ENCODE peak calls at places on chromosomes 6 and 20, in nine cellular contexts. O is AG10803, H is transverse colon, S is RWPE1, J is M059J, Z is kidney glomerular epithelial cell, E is GM12865, M is K562, T is neuronal stem cell. I is an unnamed sample.

GRCh38 chr6:34457747-34458462 is 8.0 kb upstream of the PACSIN1 start:
- DNase-seq in O (no peak), H (no peak), S (no peak), J (no peak), Z (no peak), E (no peak), M (no peak), T (no peak), I (no peak)

GRCh38 chr6:136550330-136551071 is at the start of gene MAP7:
- DNase-seq in O (peak; percentile 13), H (peak; percentile 91), S (peak; percentile 92), J (peak; percentile 44), Z (peak; percentile 75), E (peak; percentile 72), M (peak; percentile 92), T (peak; percentile 54), I (no peak)

GRCh38 chr6:56798163-56798562 is 155.5 kb upstream of the DST start:
- DNase-seq in O (peak; percentile 83), H (no peak), S (peak; percentile 22), J (peak; percentile 82), Z (no peak), E (no peak), M (no peak), T (no peak), I (no peak)

GRCh38 chr6:98636941-98637340 is 197.4 kb upstream of the POU3F2 start:
- DNase-seq in O (no peak), H (no peak), S (no peak), J (no peak), Z (no peak), E (no peak), M (no peak), T (no peak), I (no peak)

GRCh38 chr6:18245642-18246041 is 18.7 kb downstream of the DEK start:
- DNase-seq in O (no peak), H (no peak), S (no peak), J (peak; percentile 47), Z (no peak), E (peak; percentile 43), M (no peak), T (no peak), I (no peak)

GRCh38 chr6:110063864-110064263 is 85.8 kb downstream of the GPR6 start:
- DNase-seq in O (no peak), H (no peak), S (no peak), J (no peak), Z (no peak), E (peak; percentile 71), M (no peak), T (no peak), I (no peak)

GRCh38 chr20:3077618-3078134 is 6.3 kb downstream of the OXT start:
- DNase-seq in O (no peak), H (no peak), S (no peak), J (no peak), Z (no peak), E (no peak), M (peak; percentile 61), T (no peak), I (no peak)

GRCh38 chr6:83873869-83874268 is 14.4 kb downstream of the CYB5R4 start:
- DNase-seq in O (no peak), H (no peak), S (no peak), J (no peak), Z (no peak), E (no peak), M (no peak), T (no peak), I (no peak)

GRCh38 chr6:152948150-152948768 is 34.6 kb downstream of the FBXO5 start:
- DNase-seq in O (peak; percentile 48), H (no peak), S (peak; percentile 13), J (peak; percentile 68), Z (peak; percentile 25), E (peak; percentile 45), M (no peak), T (peak; percentile 33), I (no peak)

GRCh38 chr20:574297-574942 is 30.8 kb upstream of the CSNK2A1 start:
- DNase-seq in O (no peak), H (no peak), S (no peak), J (no peak), Z (no peak), E (no peak), M (no peak), T (no peak), I (no peak)

GRCh38 chr6:33607784-33608161 is 13.3 kb upstream of the ITPR3 start:
- DNase-seq in O (no peak), H (peak; percentile 68), S (no peak), J (no peak), Z (no peak), E (peak; percentile 65), M (no peak), T (no peak), I (no peak)

GRCh38 chr6:137415127-137415833 is 78.9 kb downstream of the OLIG3 start:
- DNase-seq in O (peak; percentile 65), H (peak; percentile 54), S (peak; percentile 38), J (peak; percentile 66), Z (peak; percentile 77), E (peak; percentile 76), M (peak; percentile 16), T (peak; percentile 54), I (no peak)

GRCh38 chr6:33820243-33820642 is 16.4 kb upstream of the MLN start:
- DNase-seq in O (no peak), H (no peak), S (no peak), J (no peak), Z (no peak), E (no peak), M (peak; percentile 31), T (no peak), I (no peak)

GRCh38 chr20:64143018-64143801 is 21.0 kb upstream of the MYT1 start:
- DNase-seq in O (no peak), H (no peak), S (no peak), J (no peak), Z (no peak), E (no peak), M (no peak), T (no peak), I (no peak)

GRCh38 chr6:811806-812205 is 118.9 kb upstream of the EXOC2 start:
- DNase-seq in O (peak; percentile 48), H (no peak), S (no peak), J (no peak), Z (no peak), E (no peak), M (no peak), T (no peak), I (no peak)

GRCh38 chr6:4930025-4930692 is 73.7 kb downstream of the RPP40 start:
- DNase-seq in O (no peak), H (no peak), S (no peak), J (no peak), Z (no peak), E (no peak), M (no peak), T (no peak), I (no peak)

GRCh38 chr6:74870403-74870802 is 335.4 kb downstream of the COL12A1 start:
- DNase-seq in O (peak; percentile 75), H (peak; percentile 23), S (no peak), J (peak; percentile 39), Z (no peak), E (no peak), M (no peak), T (no peak), I (no peak)

GRCh38 chr6:135244805-135245204 is 63.7 kb downstream of the MYB start:
- DNase-seq in O (no peak), H (no peak), S (no peak), J (no peak), Z (no peak), E (no peak), M (no peak), T (no peak), I (no peak)

GRCh38 chr6:36029464-36029863 is 1.9 kb downstream of the MAPK14 start:
- DNase-seq in O (peak; percentile 86), H (no peak), S (no peak), J (peak; percentile 69), Z (no peak), E (no peak), M (no peak), T (no peak), I (no peak)

GRCh38 chr6:159134701-159135364 is 34.4 kb upstream of the FNDC1 start:
- DNase-seq in O (peak; percentile 50), H (peak; percentile 80), S (peak; percentile 59), J (peak; percentile 59), Z (peak; percentile 47), E (peak; percentile 76), M (peak; percentile 72), T (peak; percentile 54), I (peak; percentile 35)

GRCh38 chr6:21947751-21948386 is 349.0 kb downstream of the PRL start:
- DNase-seq in O (peak; percentile 21), H (no peak), S (no peak), J (peak; percentile 47), Z (peak; percentile 60), E (no peak), M (no peak), T (no peak), I (no peak)

GRCh38 chr6:56524891-56525703 is 117.6 kb downstream of the DST start:
- DNase-seq in O (peak; percentile 98), H (no peak), S (no peak), J (peak; percentile 96), Z (peak; percentile 73), E (no peak), M (no peak), T (no peak), I (no peak)

GRCh38 chr20:57412347-57413029 is 21.3 kb downstream of the RBM38 start:
- DNase-seq in O (no peak), H (no peak), S (no peak), J (no peak), Z (no peak), E (peak; percentile 38), M (no peak), T (no peak), I (no peak)

GRCh38 chr6:32176476-32177181 is 745 bp upstream of the AGPAT1 start:
- DNase-seq in O (peak; percentile 40), H (no peak), S (peak; percentile 77), J (peak; percentile 83), Z (peak; percentile 25), E (no peak), M (peak; percentile 50), T (no peak), I (no peak)

GRCh38 chr6:143542915-143543314 is 31.4 kb upstream of the FUCA2 start:
- DNase-seq in O (peak; percentile 42), H (no peak), S (no peak), J (no peak), Z (no peak), E (no peak), M (no peak), T (no peak), I (no peak)

GRCh38 chr6:124963416-124964083 is 1.3 kb downstream of the RNF217 start:
- DNase-seq in O (peak; percentile 64), H (no peak), S (no peak), J (peak; percentile 68), Z (peak; percentile 49), E (no peak), M (no peak), T (no peak), I (no peak)

GRCh38 chr20:6886065-6886729 is 118.7 kb downstream of the BMP2 start:
- DNase-seq in O (no peak), H (no peak), S (no peak), J (peak; percentile 62), Z (no peak), E (no peak), M (no peak), T (no peak), I (no peak)

GRCh38 chr6:144335914-144336313 is 50.8 kb downstream of the UTRN start:
- DNase-seq in O (no peak), H (peak; percentile 55), S (no peak), J (peak; percentile 49), Z (no peak), E (peak; percentile 67), M (no peak), T (no peak), I (no peak)

GRCh38 chr6:16623029-16623653 is 138.1 kb downstream of the ATXN1 start:
- DNase-seq in O (peak; percentile 34), H (no peak), S (no peak), J (peak; percentile 53), Z (no peak), E (no peak), M (no peak), T (no peak), I (no peak)

GRCh38 chr6:62285612-62286469 is at the start of gene KHDRBS2:
- DNase-seq in O (no peak), H (peak; percentile 83), S (peak; percentile 11), J (no peak), Z (peak; percentile 63), E (peak; percentile 83), M (no peak), T (peak; percentile 85), I (peak; percentile 30)

GRCh38 chr6:72911463-72912153 is 289.7 kb downstream of the KCNQ5 start:
- DNase-seq in O (peak; percentile 52), H (no peak), S (no peak), J (peak; percentile 85), Z (no peak), E (no peak), M (no peak), T (no peak), I (no peak)